ENCODE peak calls at places on chromosomes 12 and 14, in seven cellular contexts. K, R, C, M, P, B and X are unnamed samples. For H3K27me3 and H3K4me1, the result is how much of the 10 kb centered on the place peaks cover.

GRCh38 chr12:2264622-2265306 is 212.0 kb downstream of the CACNA1C start:
- DNase-seq in K (peak), R (no peak), C (peak), M (no peak), P (no peak), B (peak), X (no peak)

GRCh38 chr12:58532855-58533608 is 387.3 kb downstream of the LRIG3 start:
- DNase-seq in K (no peak), R (no peak), C (no peak), M (no peak), P (no peak), B (no peak), X (no peak)

GRCh38 chr12:125128380-125128779 is 63.1 kb downstream of the AACS start:
- DNase-seq in K (no peak), R (no peak), C (no peak), M (no peak), P (no peak), B (no peak), X (no peak)

GRCh38 chr14:94144765-94145164 is 15.4 kb upstream of the IFI27L2 start:
- DNase-seq in K (no peak), R (no peak), C (peak), M (no peak), P (no peak), B (peak), X (no peak)

GRCh38 chr12:130137141-130138018 is 24.9 kb upstream of the FZD10 start:
- DNase-seq in K (no peak), R (no peak), C (peak), M (no peak), P (no peak), B (no peak), X (no peak)

GRCh38 chr14:76769636-76770292 is 8.5 kb downstream of the VASH1 start:
- DNase-seq in K (no peak), R (no peak), C (peak), M (no peak), P (no peak), B (no peak), X (no peak)

GRCh38 chr12:80129895-80130535 is 30.7 kb downstream of the OTOGL start:
- DNase-seq in K (peak), R (no peak), C (no peak), M (no peak), P (no peak), B (no peak), X (no peak)

GRCh38 chr14:35221462-35221861 is 70.7 kb upstream of the PSMA6 start:
- DNase-seq in K (peak), R (no peak), C (no peak), M (no peak), P (no peak), B (no peak), X (no peak)

GRCh38 chr12:120711411-120711810 is 1.2 kb downstream of the UNC119B start:
- DNase-seq in K (peak), R (no peak), C (peak), M (no peak), P (no peak), B (no peak), X (peak)

GRCh38 chr12:70091021-70091521 is 152.2 kb upstream of the CNOT2 start:
- DNase-seq in K (no peak), R (no peak), C (no peak), M (no peak), P (no peak), B (no peak), X (no peak)

GRCh38 chr14:36773136-36773540 is 111.5 kb downstream of the PAX9 start:
- DNase-seq in K (peak), R (no peak), C (peak), M (no peak), P (peak), B (no peak), X (no peak)

GRCh38 chr12:25155031-25155576 is 39.9 kb downstream of the DNAI7 start:
- DNase-seq in K (peak), R (no peak), C (no peak), M (peak), P (peak), B (no peak), X (no peak)

GRCh38 chr14:50937325-50937724 is 7.0 kb downstream of the PYGL start:
- DNase-seq in K (peak), R (no peak), C (no peak), M (no peak), P (peak), B (no peak), X (no peak)

GRCh38 chr12:71848212-71848611 is 8.7 kb downstream of the TBC1D15 start:
- DNase-seq in K (peak), R (no peak), C (no peak), M (no peak), P (no peak), B (no peak), X (no peak)

DNA sequence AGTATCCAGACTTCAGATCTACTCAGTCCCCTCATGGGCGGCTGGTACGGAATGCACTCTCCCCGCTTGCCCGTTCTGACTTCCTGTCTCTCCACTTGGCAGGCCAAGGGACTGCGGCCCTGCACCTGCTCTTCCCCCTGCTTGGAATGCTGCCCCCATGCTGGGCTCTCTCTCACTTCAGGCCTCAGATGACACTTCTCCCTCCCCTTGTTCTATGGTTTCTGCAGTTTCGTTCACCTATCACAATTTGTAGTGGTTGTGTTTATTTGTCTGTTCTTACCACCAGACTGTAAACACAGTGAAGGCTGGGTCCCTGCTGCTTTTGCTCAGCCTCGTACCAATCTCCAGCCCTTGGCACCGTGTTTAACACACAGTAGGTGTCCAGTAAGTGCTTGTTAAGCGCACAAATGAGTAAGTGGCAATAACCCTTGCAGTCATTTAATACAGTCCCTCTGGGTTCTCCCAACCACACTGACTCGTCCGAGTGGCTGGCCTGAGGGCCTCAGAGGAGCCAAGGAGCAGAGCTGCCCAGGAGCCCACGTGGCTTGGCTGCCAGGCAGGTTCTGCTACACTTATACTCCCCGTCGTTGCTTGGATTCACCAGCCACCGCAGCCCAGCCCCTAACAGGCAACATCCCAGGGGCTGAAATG is 11.8 kb downstream of the SLC6A12 start:
- DNase-seq in K (no peak), R (no peak), C (peak), M (no peak), P (no peak), B (no peak), X (no peak)
- H3K27me3 ChIP-seq in K (under half), R (under half), C (half or more), M (under half), P (under half), B (under half), X (under half)

GRCh38 chr12:89348894-89349669 is 3.2 kb downstream of the DUSP6 start:
- DNase-seq in K (peak), R (no peak), C (no peak), M (no peak), P (peak), B (no peak), X (no peak)
- H3K4me1 ChIP-seq in K (under half), R (under half), C (under half), M (under half), P (under half), B (under half), X (under half)

GRCh38 chr12:54127538-54128259 is 61.1 kb downstream of the SMUG1 start:
- DNase-seq in K (no peak), R (no peak), C (peak), M (no peak), P (no peak), B (no peak), X (no peak)
- H3K27me3 ChIP-seq in K (under half), R (under half), C (half or more), M (under half), P (under half), B (under half), X (under half)

DNA sequence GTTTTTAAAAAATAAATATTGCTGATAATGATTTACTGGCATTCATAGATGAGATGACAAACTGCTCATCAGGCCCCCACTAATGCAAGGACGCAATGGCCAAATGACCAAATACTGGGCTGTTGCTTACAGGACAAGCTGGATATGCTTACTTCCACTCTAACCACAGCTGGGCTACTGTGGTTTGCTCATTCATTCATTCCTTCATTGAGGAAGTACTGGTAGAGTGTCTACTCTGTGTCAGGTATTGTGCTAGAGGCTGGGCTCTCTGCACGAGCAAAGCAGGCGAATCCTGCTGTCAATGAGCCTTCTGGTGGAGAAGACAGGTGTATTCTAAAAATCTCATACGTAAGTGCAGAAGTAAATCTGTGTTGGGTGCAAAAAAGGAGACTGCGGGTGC is 113.3 kb upstream of the SLC38A2 start:
- DNase-seq in K (no peak), R (no peak), C (no peak), M (no peak), P (no peak), B (no peak), X (no peak)
- H3K4me1 ChIP-seq in K (under half), R (under half), C (under half), M (under half), P (under half), B (under half), X (under half)